ENCODE peak calls at places on chromosomes 3 and 15, in eight cellular contexts. F is NCI-H2029 treated with DMSO at 0.1 percent for 48 hours, A is AG10803, R is K562, H is left colon, S is T-helper 1 cell, O is NCI-H524, B is HepG2. G is an unnamed sample.

GRCh38 chr3:146233487-146233886 is 17.4 kb downstream of the PLSCR4 start:
- DNase-seq in B (no peak), A (no peak), S (no peak), R (no peak), O (no peak), H (no peak), F (no peak), G (no peak)

GRCh38 chr15:81955709-81956108 is 90.1 kb downstream of the MEX3B start:
- DNase-seq in R (no peak), A (peak), S (no peak), O (no peak), B (no peak), H (no peak), F (no peak), G (no peak)

GRCh38 chr3:168968611-168969010 is 694.9 kb downstream of the MECOM start:
- DNase-seq in S (no peak), O (no peak), R (no peak), H (no peak), A (peak), F (no peak), B (no peak), G (no peak)

GRCh38 chr3:66498718-66499611 is 1.9 kb downstream of the LRIG1 start:
- DNase-seq in B (no peak), S (no peak), O (no peak), A (no peak), R (no peak), H (no peak), F (no peak), G (no peak)

GRCh38 chr15:101011582-101011981 is 92.4 kb downstream of the LRRK1 start:
- DNase-seq in R (no peak), B (no peak), H (no peak), O (no peak), S (no peak), A (no peak), F (no peak), G (peak)

GRCh38 chr3:113575191-113575590 is 42.8 kb downstream of the SIDT1 start:
- DNase-seq in S (no peak), H (peak), F (no peak), R (no peak), B (no peak), O (no peak), A (no peak), G (no peak)

GRCh38 chr3:51389423-51390183 is 1.5 kb upstream of the RBM15B start:
- DNase-seq in B (peak), R (peak), S (peak), F (no peak), A (peak), O (no peak), H (peak), G (peak)

GRCh38 chr15:59366368-59367021 is 6.2 kb downstream of the MYO1E start:
- DNase-seq in H (no peak), R (no peak), F (no peak), A (no peak), O (no peak), S (no peak), B (no peak), G (no peak)

GRCh38 chr3:12990781-12991480 is 82.3 kb downstream of the IQSEC1 start:
- DNase-seq in S (no peak), H (no peak), A (peak), O (peak), F (no peak), B (no peak), R (no peak), G (no peak)

GRCh38 chr15:72502220-72502809 is 28.2 kb downstream of the ARIH1 start:
- DNase-seq in S (no peak), R (no peak), B (no peak), H (no peak), O (no peak), F (no peak), A (no peak), G (no peak)

GRCh38 chr3:77420316-77420715 is 380.4 kb downstream of the ROBO2 start:
- DNase-seq in F (no peak), O (peak), R (no peak), H (no peak), S (no peak), B (no peak), A (no peak), G (no peak)

GRCh38 chr3:2096196-2096595 is 2.5 kb upstream of the CNTN4 start:
- DNase-seq in O (no peak), F (no peak), A (no peak), B (no peak), S (no peak), H (no peak), R (no peak), G (no peak)

GRCh38 chr3:12451481-12451880 is 32.8 kb upstream of the TSEN2 start:
- DNase-seq in R (no peak), B (no peak), O (no peak), H (peak), A (no peak), F (no peak), S (no peak), G (no peak)

GRCh38 chr3:42254566-42254965 is 11.4 kb downstream of the CCK start:
- DNase-seq in B (no peak), O (no peak), R (no peak), A (no peak), F (no peak), H (no peak), S (no peak), G (no peak)

GRCh38 chr3:14406336-14406735 is 3.9 kb downstream of the SLC6A6 start:
- DNase-seq in O (no peak), A (no peak), H (no peak), S (no peak), R (no peak), F (no peak), B (no peak), G (no peak)

GRCh38 chr3:127959873-127960272 is 44.8 kb downstream of the KBTBD12 start:
- DNase-seq in H (no peak), B (peak), O (peak), F (no peak), R (no peak), S (no peak), A (no peak), G (no peak)

GRCh38 chr3:181265750-181266333 is 276.3 kb upstream of the DNAJC19 start:
- DNase-seq in B (no peak), F (peak), S (no peak), O (no peak), R (no peak), A (no peak), H (no peak), G (no peak)

GRCh38 chr3:14633819-14634424 is 17.6 kb upstream of the CCDC174 start:
- DNase-seq in H (no peak), S (peak), B (peak), F (no peak), O (peak), A (peak), R (peak), G (peak)

GRCh38 chr15:43253431-43254403 is 13.0 kb downstream of the TGM5 start:
- DNase-seq in A (peak), S (no peak), B (no peak), R (no peak), F (no peak), H (no peak), O (no peak), G (no peak)

GRCh38 chr3:187401861-187402260 is 33.7 kb downstream of the RTP4 start:
- DNase-seq in F (no peak), O (no peak), R (no peak), S (no peak), B (no peak), H (no peak), A (no peak), G (no peak)

GRCh38 chr15:88401972-88402656 is 65.1 kb downstream of the MRPL46 start:
- DNase-seq in S (no peak), R (no peak), B (no peak), O (no peak), A (no peak), H (peak), F (peak), G (no peak)

GRCh38 chr3:117630885-117631284 is 921.3 kb downstream of the TUSC7 start:
- DNase-seq in H (no peak), O (peak), F (peak), R (no peak), A (no peak), S (no peak), B (no peak), G (no peak)

G was measured in lung.